ENCODE peak calls at places on chromosomes 3 and 15, in eight cellular contexts. I, A, G, O, T, R, Z and Y are unnamed samples.

GRCh38 chr3:122572940-122573412 is 4.5 kb upstream of the PARP15 start:
- DNase-seq in O (peak; percentile 13), I (no peak), A (no peak), G (no peak), Z (no peak), T (peak; percentile 49), R (no peak), Y (peak; percentile 77)

GRCh38 chr15:46089438-46090044 is 454.7 kb downstream of the SQOR start:
- DNase-seq in R (no peak), O (no peak), G (no peak), T (no peak), I (no peak), Z (no peak), A (no peak), Y (no peak)

GRCh38 chr3:122921791-122922651 is 105.5 kb downstream of the SEMA5B start:
- DNase-seq in T (no peak), A (no peak), O (no peak), Z (peak; percentile 56), R (no peak), G (peak; percentile 66), I (peak; percentile 96), Y (no peak)

GRCh38 chr3:47028146-47028545 is 48.7 kb downstream of the NBEAL2 start:
- DNase-seq in R (no peak), G (no peak), O (no peak), A (no peak), Z (no peak), T (no peak), I (no peak), Y (no peak)

GRCh38 chr15:57411945-57412768 is 35.9 kb downstream of the CGNL1 start:
- DNase-seq in Z (no peak), R (no peak), A (no peak), O (no peak), G (no peak), I (no peak), T (no peak), Y (no peak)

GRCh38 chr15:31577103-31577502 is 250.5 kb downstream of the KLF13 start:
- DNase-seq in T (no peak), R (no peak), Z (no peak), A (no peak), G (no peak), I (no peak), O (no peak), Y (no peak)

GRCh38 chr15:93233710-93234109 is 144.7 kb upstream of the RGMA start:
- DNase-seq in G (no peak), Z (no peak), I (no peak), T (no peak), R (no peak), O (no peak), A (no peak), Y (no peak)

GRCh38 chr3:141726483-141726882 is 11.6 kb upstream of the RNF7 start:
- DNase-seq in O (no peak), Z (no peak), A (no peak), G (no peak), T (no peak), I (no peak), R (no peak), Y (no peak)

GRCh38 chr3:88180398-88180999 is 30.7 kb downstream of the C3orf38 start:
- DNase-seq in G (peak; percentile 56), T (peak; percentile 41), I (no peak), O (no peak), Z (peak; percentile 10), R (peak; percentile 38), A (no peak), Y (peak; percentile 27)

GRCh38 chr3:172709776-172710708 is 825 bp downstream of the NCEH1 start:
- DNase-seq in I (peak; percentile 53), O (no peak), T (peak; percentile 30), Z (no peak), A (no peak), R (no peak), G (peak; percentile 49), Y (no peak)

GRCh38 chr3:171875923-171876412 is 32.8 kb downstream of the TMEM212 start:
- DNase-seq in R (no peak), I (no peak), Z (no peak), A (no peak), T (no peak), G (no peak), O (no peak), Y (no peak)

GRCh38 chr3:119579366-119580147 is at the start of gene ADPRH:
- DNase-seq in A (peak; percentile 59), R (peak; percentile 18), T (peak; percentile 83), I (peak; percentile 92), Z (no peak), G (no peak), O (peak; percentile 32), Y (no peak)

GRCh38 chr3:39494781-39495180 is 27.3 kb downstream of the MOBP start:
- DNase-seq in O (no peak), G (no peak), Z (no peak), T (no peak), R (no peak), A (no peak), I (no peak), Y (no peak)

GRCh38 chr3:37453393-37454391 is 279.3 kb upstream of the LRRFIP2 start:
- DNase-seq in T (no peak), Z (no peak), G (no peak), I (peak; percentile 63), O (no peak), R (no peak), A (peak; percentile 53), Y (no peak)

GRCh38 chr3:185852562-185853135 is 27.8 kb upstream of the IGF2BP2 start:
- DNase-seq in Z (no peak), O (no peak), T (no peak), G (no peak), R (no peak), I (no peak), A (no peak), Y (no peak)

GRCh38 chr15:83396071-83396470 is 51.1 kb upstream of the SH3GL3 start:
- DNase-seq in I (peak; percentile 74), A (no peak), O (no peak), T (no peak), Z (no peak), G (no peak), R (no peak), Y (no peak)

GRCh38 chr3:10816019-10816862 is at the start of gene SLC6A11:
- DNase-seq in O (no peak), A (peak; percentile 36), Z (no peak), G (no peak), I (peak; percentile 91), R (no peak), T (no peak), Y (no peak)

GRCh38 chr15:96362001-96362758 is 31.7 kb downstream of the NR2F2 start:
- DNase-seq in Z (no peak), A (no peak), G (no peak), I (peak; percentile 40), T (peak; percentile 8), R (no peak), O (no peak), Y (no peak)

GRCh38 chr15:25246641-25247417 is 192.0 kb downstream of the UBE3A start:
- DNase-seq in G (no peak), Z (no peak), R (no peak), O (no peak), A (no peak), T (no peak), I (peak; percentile 36), Y (no peak)

GRCh38 chr3:111585214-111585613 is 9.9 kb downstream of the ZBED2 start:
- DNase-seq in T (no peak), I (no peak), R (no peak), Z (no peak), O (no peak), G (no peak), A (no peak), Y (no peak)

GRCh38 chr3:148158210-148158609 is 539.5 kb upstream of the AGTR1 start:
- DNase-seq in T (no peak), R (no peak), G (no peak), O (no peak), A (no peak), Z (no peak), I (no peak), Y (no peak)

GRCh38 chr3:82055792-82056191 is 294.3 kb upstream of the GBE1 start:
- DNase-seq in Z (no peak), T (no peak), A (no peak), O (no peak), G (no peak), I (no peak), R (no peak), Y (no peak)

GRCh38 chr3:97009427-97010019 is 195.1 kb downstream of the EPHA6 start:
- DNase-seq in A (no peak), Z (no peak), G (no peak), O (no peak), I (no peak), T (no peak), R (no peak), Y (no peak)

GRCh38 chr15:51065781-51066180 is 28.9 kb downstream of the TNFAIP8L3 start:
- DNase-seq in I (no peak), Z (no peak), A (no peak), R (no peak), T (no peak), G (no peak), O (no peak), Y (no peak)

GRCh38 chr3:6717026-6717943 is 143.6 kb upstream of the GRM7 start:
- DNase-seq in T (peak; percentile 28), Z (peak; percentile 8), I (no peak), R (no peak), A (no peak), G (no peak), O (no peak), Y (peak; percentile 86)

GRCh38 chr3:61666615-61667320 is 105.4 kb downstream of the PTPRG start:
- DNase-seq in O (no peak), G (no peak), Z (no peak), T (no peak), A (no peak), I (no peak), R (no peak), Y (no peak)

GRCh38 chr15:85335193-85335939 is 45.0 kb upstream of the AKAP13 start:
- DNase-seq in Z (no peak), I (no peak), O (no peak), T (no peak), R (no peak), G (no peak), A (no peak), Y (no peak)

GRCh38 chr3:156518726-156519125 is 36.2 kb downstream of the SSR3 start:
- DNase-seq in A (no peak), Z (no peak), R (no peak), G (no peak), I (no peak), T (no peak), O (no peak), Y (no peak)

GRCh38 chr3:107241217-107241616 is 136.0 kb upstream of the CCDC54 start:
- DNase-seq in I (peak; percentile 7), T (peak; percentile 18), Z (no peak), O (no peak), G (peak; percentile 44), R (no peak), A (no peak), Y (no peak)

GRCh38 chr3:83740504-83740903 is 1218.3 kb upstream of the CADM2 start:
- DNase-seq in T (no peak), R (no peak), G (no peak), Z (no peak), I (no peak), A (no peak), O (no peak), Y (no peak)

GRCh38 chr3:126816956-126817777 is 113.1 kb downstream of the CHCHD6 start:
- DNase-seq in G (peak; percentile 50), R (no peak), O (no peak), T (no peak), I (no peak), A (no peak), Z (no peak), Y (no peak)

GRCh38 chr3:126927846-126928245 is 55.1 kb upstream of the PLXNA1 start:
- DNase-seq in G (peak; percentile 54), O (no peak), I (no peak), R (no peak), T (no peak), A (no peak), Z (no peak), Y (no peak)

GRCh38 chr3:56987238-56987932 is 73.1 kb upstream of the SPATA12 start:
- DNase-seq in A (no peak), T (peak; percentile 41), R (no peak), I (no peak), G (no peak), Z (no peak), O (no peak), Y (no peak)

GRCh38 chr3:40179016-40179415 is 130.5 kb upstream of the EIF1B start:
- DNase-seq in R (peak; percentile 71), I (peak; percentile 59), O (peak; percentile 19), T (peak; percentile 54), A (peak; percentile 74), G (peak; percentile 67), Z (no peak), Y (no peak)